ENCODE peak calls at places on chromosomes 7 and 10, in ten cellular contexts. O is suprapubic skin; G is neural crest cell; D is upper lobe of right lung; S is glutamatergic neuron; E is IMR-90; A is brain microvascular endothelial cell; F is heart left ventricle; H is activated CD8-positive, alpha-beta T cell treated with anti-CD3 and anti-CD28 coated beads for 36 hours; B is coronary artery. P is an unnamed sample.

GRCh38 chr7:28954446-28954845 is 3.7 kb downstream of the TRIL start:
- DNase-seq in O (no peak), G (no peak), D (no peak), S (no peak), E (no peak), A (no peak), F (no peak), H (no peak), B (no peak), P (no peak)

GRCh38 chr10:28587970-28588290 is 55.0 kb downstream of the WAC start:
- DNase-seq in O (no peak), G (no peak), D (no peak), S (no peak), E (peak), A (no peak), F (no peak), H (no peak), B (no peak), P (peak)

GRCh38 chr10:110414563-110415309 is 83.0 kb upstream of the DUSP5 start:
- DNase-seq in O (no peak), G (no peak), D (no peak), S (no peak), E (no peak), A (peak), F (no peak), H (peak), B (no peak), P (no peak)

GRCh38 chr7:17623546-17624185 is 316.6 kb downstream of the SNX13 start:
- DNase-seq in O (no peak), G (no peak), D (no peak), S (no peak), E (peak), A (peak), F (no peak), H (no peak), B (no peak), P (peak)

GRCh38 chr10:5944389-5945202 is 32.7 kb downstream of the IL15RA start:
- DNase-seq in O (peak), G (no peak), D (no peak), S (no peak), E (peak), A (peak), F (peak), H (no peak), B (peak), P (peak)

GRCh38 chr10:77004917-77005564 is 632.6 kb downstream of the KCNMA1 start:
- DNase-seq in O (no peak), G (peak), D (no peak), S (no peak), E (peak), A (peak), F (no peak), H (no peak), B (no peak), P (peak)

GRCh38 chr10:68470300-68470699 is 1.5 kb downstream of the DNA2 start:
- DNase-seq in O (no peak), G (no peak), D (no peak), S (no peak), E (no peak), A (no peak), F (no peak), H (no peak), B (no peak), P (no peak)

GRCh38 chr10:132518572-132519381 is 18.8 kb upstream of the INPP5A start:
- DNase-seq in O (no peak), G (no peak), D (peak), S (no peak), E (no peak), A (no peak), F (peak), H (peak), B (peak), P (no peak)

GRCh38 chr7:43756368-43757072 is 2.0 kb upstream of the BLVRA start:
- DNase-seq in O (no peak), G (no peak), D (no peak), S (no peak), E (peak), A (peak), F (no peak), H (peak), B (no peak), P (peak)

GRCh38 chr10:29579455-29579970 is 55.3 kb downstream of the SVIL start:
- DNase-seq in O (no peak), G (no peak), D (no peak), S (no peak), E (no peak), A (no peak), F (no peak), H (no peak), B (no peak), P (no peak)

GRCh38 chr7:24830440-24831050 is 73.3 kb upstream of the GSDME start:
- DNase-seq in O (no peak), G (no peak), D (no peak), S (no peak), E (no peak), A (no peak), F (no peak), H (no peak), B (no peak), P (no peak)

GRCh38 chr10:70602665-70603438 is at the start of gene PRF1:
- DNase-seq in O (no peak), G (no peak), D (peak), S (no peak), E (no peak), A (no peak), F (no peak), H (peak), B (no peak), P (no peak)

GRCh38 chr7:45229130-45229920 is 71.7 kb downstream of the RAMP3 start:
- DNase-seq in O (no peak), G (no peak), D (no peak), S (no peak), E (no peak), A (no peak), F (no peak), H (no peak), B (no peak), P (no peak)

GRCh38 chr7:85405016-85405415 is 218.2 kb upstream of the SEMA3D start:
- DNase-seq in O (no peak), G (no peak), D (no peak), S (no peak), E (no peak), A (no peak), F (no peak), H (no peak), B (no peak), P (peak)

GRCh38 chr7:106623846-106624245 is 37.1 kb downstream of the CCDC71L start:
- DNase-seq in O (no peak), G (no peak), D (no peak), S (no peak), E (peak), A (peak), F (no peak), H (no peak), B (no peak), P (peak)

GRCh38 chr7:74063223-74063641 is 20.4 kb upstream of the LIMK1 start:
- DNase-seq in O (no peak), G (no peak), D (no peak), S (peak), E (no peak), A (no peak), F (no peak), H (no peak), B (no peak), P (no peak)

GRCh38 chr10:3104251-3104918 is 37.0 kb downstream of the PFKP start:
- DNase-seq in O (no peak), G (no peak), D (no peak), S (no peak), E (no peak), A (no peak), F (peak), H (no peak), B (no peak), P (peak)

GRCh38 chr7:127738859-127739258 is 86.9 kb downstream of the SND1 start:
- DNase-seq in O (no peak), G (no peak), D (no peak), S (no peak), E (no peak), A (no peak), F (no peak), H (no peak), B (no peak), P (no peak)

GRCh38 chr7:155870334-155871180 is 58.3 kb upstream of the SHH start:
- DNase-seq in O (peak), G (no peak), D (no peak), S (no peak), E (no peak), A (no peak), F (no peak), H (no peak), B (peak), P (no peak)

GRCh38 chr7:33882040-33882800 is 23.1 kb upstream of the BMPER start:
- DNase-seq in O (no peak), G (no peak), D (no peak), S (no peak), E (no peak), A (no peak), F (no peak), H (no peak), B (no peak), P (peak)

GRCh38 chr10:2488606-2489005 is 578.7 kb upstream of the PFKP start:
- DNase-seq in O (no peak), G (no peak), D (no peak), S (no peak), E (no peak), A (no peak), F (no peak), H (no peak), B (no peak), P (no peak)

GRCh38 chr7:102239206-102239820 is 47.4 kb upstream of the SH2B2 start:
- DNase-seq in O (no peak), G (no peak), D (no peak), S (no peak), E (no peak), A (no peak), F (no peak), H (no peak), B (no peak), P (no peak)

GRCh38 chr7:106588576-106589494 is 72.1 kb downstream of the CCDC71L start:
- DNase-seq in O (no peak), G (no peak), D (no peak), S (no peak), E (no peak), A (no peak), F (no peak), H (no peak), B (no peak), P (no peak)

GRCh38 chr7:36207451-36208291 is 54.6 kb downstream of the EEPD1 start:
- DNase-seq in O (no peak), G (no peak), D (no peak), S (no peak), E (peak), A (peak), F (peak), H (no peak), B (no peak), P (peak)

GRCh38 chr7:107078517-107078966 is 34.0 kb downstream of the PRKAR2B start:
- DNase-seq in O (no peak), G (no peak), D (peak), S (no peak), E (peak), A (peak), F (no peak), H (no peak), B (no peak), P (peak)

GRCh38 chr10:130758529-130758928 is 553.0 kb downstream of the TCERG1L start:
- DNase-seq in O (peak), G (no peak), D (peak), S (no peak), E (no peak), A (no peak), F (no peak), H (no peak), B (no peak), P (no peak)

GRCh38 chr7:90119178-90119971 is 34.9 kb upstream of the STEAP1 start:
- DNase-seq in O (no peak), G (peak), D (peak), S (peak), E (peak), A (no peak), F (peak), H (peak), B (no peak), P (peak)

GRCh38 chr10:24700911-24701310 is 22.8 kb downstream of the ARHGAP21 start:
- DNase-seq in O (no peak), G (no peak), D (no peak), S (no peak), E (no peak), A (no peak), F (no peak), H (no peak), B (no peak), P (no peak)

GRCh38 chr10:113058175-113058961 is 108.3 kb downstream of the TCF7L2 start:
- DNase-seq in O (no peak), G (no peak), D (no peak), S (no peak), E (peak), A (peak), F (no peak), H (no peak), B (no peak), P (peak)

GRCh38 chr10:43208147-43209063 is 58.5 kb downstream of the RASGEF1A start:
- DNase-seq in O (peak), G (no peak), D (peak), S (peak), E (no peak), A (no peak), F (peak), H (no peak), B (peak), P (no peak)

GRCh38 chr7:144063710-144064109 is 5.9 kb upstream of the OR2A25 start:
- DNase-seq in O (no peak), G (no peak), D (no peak), S (no peak), E (no peak), A (no peak), F (no peak), H (no peak), B (no peak), P (no peak)

GRCh38 chr10:124026337-124026939 is 67.0 kb downstream of the CHST15 start:
- DNase-seq in O (no peak), G (no peak), D (no peak), S (no peak), E (no peak), A (no peak), F (no peak), H (no peak), B (no peak), P (no peak)

GRCh38 chr7:142379445-142379844 is 121.6 kb upstream of the PRSS58 start:
- DNase-seq in O (no peak), G (no peak), D (no peak), S (peak), E (no peak), A (no peak), F (no peak), H (no peak), B (no peak), P (no peak)

DNA sequence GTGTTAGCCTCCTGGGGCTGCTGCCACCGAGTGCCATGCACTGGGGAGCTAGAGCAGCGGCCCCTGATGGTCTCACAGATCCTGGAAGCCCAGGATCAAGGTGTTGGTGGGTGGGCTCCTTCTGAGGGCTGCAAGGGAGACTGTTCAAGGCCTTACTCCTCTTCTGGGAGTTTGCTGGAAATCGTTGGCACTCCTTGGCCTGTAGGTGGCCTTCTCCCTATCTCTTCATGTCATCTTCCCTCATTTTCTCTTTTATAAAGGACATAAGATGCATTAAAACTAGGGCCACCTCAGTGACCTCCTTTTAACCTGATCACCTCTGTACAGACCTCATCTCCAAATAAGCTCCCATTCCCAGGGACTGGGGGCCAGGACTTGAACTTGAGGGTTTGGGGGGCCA is 27.0 kb upstream of the ZNF862 start:
- DNase-seq in O (no peak), G (no peak), D (no peak), S (no peak), E (peak), A (no peak), F (no peak), H (no peak), B (no peak), P (peak)
- TF ChIP-seq CTCF in O (no peak), G (peak), D (no peak), S (no peak), E (peak), A (peak), F (no peak), H (peak), B (no peak), P (peak)

GRCh38 chr7:1640376-1641172 is 29.5 kb upstream of the ELFN1 start:
- DNase-seq in O (no peak), G (no peak), D (no peak), S (no peak), E (no peak), A (no peak), F (no peak), H (no peak), B (no peak), P (no peak)
- TF ChIP-seq CTCF in O (peak), G (peak), D (no peak), S (no peak), E (no peak), A (peak), F (no peak), H (no peak), B (no peak), P (peak)

GRCh38 chr7:53600296-53600695 is 564.9 kb downstream of the POM121L12 start:
- DNase-seq in O (no peak), G (no peak), D (no peak), S (no peak), E (no peak), A (no peak), F (no peak), H (no peak), B (no peak), P (no peak)

GRCh38 chr7:53596230-53596629 is 560.8 kb downstream of the POM121L12 start:
- DNase-seq in O (no peak), G (no peak), D (no peak), S (no peak), E (no peak), A (no peak), F (no peak), H (no peak), B (no peak), P (no peak)
- TF ChIP-seq CTCF in O (no peak), G (no peak), D (no peak), S (no peak), E (no peak), A (no peak), F (no peak), H (no peak), B (no peak), P (no peak)

DNA sequence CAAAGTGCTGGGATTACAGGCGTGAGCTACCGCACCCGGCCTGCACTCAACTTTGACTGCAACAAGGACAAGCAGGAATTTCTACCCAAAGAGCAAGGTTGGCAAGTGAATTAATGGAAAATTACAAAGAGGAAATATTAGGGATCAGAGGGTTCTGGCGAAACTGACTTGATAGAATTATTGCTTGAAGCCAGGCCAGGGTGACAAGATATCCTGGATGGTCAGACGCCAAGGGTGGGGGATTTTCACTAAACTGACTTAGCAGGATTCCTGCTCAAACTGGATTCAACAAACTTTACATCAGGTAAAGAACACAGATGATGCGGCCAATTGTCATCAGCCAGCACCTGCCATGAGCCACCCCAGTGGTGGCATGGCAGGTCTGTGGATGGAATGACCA is 603.6 kb upstream of the MGMT start:
- DNase-seq in O (peak), G (no peak), D (no peak), S (no peak), E (no peak), A (no peak), F (no peak), H (no peak), B (no peak), P (no peak)
- TF ChIP-seq CTCF in O (no peak), G (no peak), D (no peak), S (no peak), E (no peak), A (no peak), F (no peak), H (no peak), B (no peak), P (no peak)